ENCODE peak calls at places on chromosomes 3 and 15, in six cellular contexts. Q, K, G, V, W and Z are unnamed samples.

GRCh38 chr15:82739086-82739485 is 29.4 kb upstream of the AP3B2 start:
- DNase-seq in V (no peak), W (no peak), G (no peak), K (no peak), Q (no peak), Z (no peak)

GRCh38 chr15:38873151-38873550 is 308.5 kb upstream of the RASGRP1 start:
- DNase-seq in W (peak), K (no peak), Q (no peak), V (no peak), G (no peak), Z (no peak)

GRCh38 chr3:99249627-99250026 is 348.1 kb upstream of the DCBLD2 start:
- DNase-seq in V (no peak), G (no peak), K (no peak), W (no peak), Q (no peak), Z (no peak)

GRCh38 chr3:189148090-189148507 is 23.7 kb upstream of the TPRG1 start:
- DNase-seq in Q (peak), V (peak), K (peak), W (peak), G (peak), Z (peak)

GRCh38 chr3:113147608-113148306 is 63.6 kb upstream of the BOC start:
- DNase-seq in K (no peak), Q (no peak), G (no peak), V (no peak), W (no peak), Z (peak)

GRCh38 chr15:46343527-46343926 is 708.7 kb downstream of the SQOR start:
- DNase-seq in W (no peak), Q (peak), V (no peak), K (no peak), G (no peak), Z (no peak)

GRCh38 chr15:22780267-22780666 is 6.2 kb upstream of the NIPA1 start:
- DNase-seq in Q (no peak), G (no peak), W (no peak), K (peak), V (no peak), Z (no peak)

GRCh38 chr3:58236527-58237237 is 910 bp upstream of the ABHD6 start:
- DNase-seq in G (no peak), V (no peak), Q (peak), K (no peak), W (peak), Z (no peak)

GRCh38 chr3:98737301-98737700 is 25.8 kb upstream of the ST3GAL6 start:
- DNase-seq in K (no peak), Q (no peak), G (no peak), W (no peak), V (no peak), Z (no peak)

GRCh38 chr3:195548046-195548445 is 4.9 kb upstream of the PPP1R2 start:
- DNase-seq in V (no peak), W (no peak), Q (no peak), K (no peak), G (peak), Z (no peak)

GRCh38 chr3:167033866-167034265 is 346.2 kb downstream of the ZBBX start:
- DNase-seq in W (no peak), V (no peak), Q (no peak), G (no peak), K (no peak), Z (no peak)

GRCh38 chr3:188546835-188547670 is 393.1 kb downstream of the LPP start:
- DNase-seq in G (no peak), K (no peak), Q (no peak), V (no peak), W (peak), Z (no peak)

GRCh38 chr15:43187544-43188155 is 2.4 kb downstream of the CCNDBP1 start:
- DNase-seq in Q (peak), V (no peak), G (peak), K (peak), W (peak), Z (peak)

GRCh38 chr3:148998297-148998696 is 7.0 kb downstream of the GYG1 start:
- DNase-seq in G (no peak), W (no peak), K (no peak), Q (no peak), V (no peak), Z (no peak)

GRCh38 chr15:49881433-49881832 is 237.6 kb downstream of the ATP8B4 start:
- DNase-seq in Q (no peak), W (no peak), V (no peak), G (no peak), K (no peak), Z (no peak)

GRCh38 chr15:92510163-92510882 is 116.6 kb downstream of the ST8SIA2 start:
- DNase-seq in Q (peak), W (no peak), K (no peak), G (no peak), V (no peak), Z (no peak)

GRCh38 chr3:152505926-152506325 is 237.2 kb downstream of the MBNL1 start:
- DNase-seq in Q (no peak), G (no peak), V (peak), K (no peak), W (no peak), Z (no peak)

GRCh38 chr15:48177383-48177874 is 666 bp downstream of the MYEF2 start:
- DNase-seq in G (peak), W (peak), Q (no peak), V (no peak), K (peak), Z (peak)

GRCh38 chr3:192817053-192817452 is 89.7 kb upstream of the FGF12 start:
- DNase-seq in K (peak), G (no peak), V (no peak), W (peak), Q (no peak), Z (no peak)

GRCh38 chr3:72186485-72186864 is 401.5 kb upstream of the PROK2 start:
- DNase-seq in W (peak), Q (no peak), V (no peak), G (no peak), K (no peak), Z (no peak)

GRCh38 chr15:85125056-85125661 is 143.5 kb downstream of the PDE8A start:
- DNase-seq in V (no peak), K (no peak), W (peak), Q (no peak), G (no peak), Z (no peak)

GRCh38 chr3:32630266-32630665 is 54.7 kb upstream of the CNOT10 start:
- DNase-seq in K (no peak), Q (no peak), V (no peak), W (peak), G (no peak), Z (no peak)

GRCh38 chr3:111776844-111777483 is 82.1 kb upstream of the PHLDB2 start:
- DNase-seq in Q (no peak), K (no peak), V (no peak), G (no peak), W (no peak), Z (no peak)

GRCh38 chr15:66715181-66715624 is 13.2 kb downstream of the SMAD6 start:
- DNase-seq in Q (peak), G (no peak), W (no peak), K (no peak), V (no peak), Z (no peak)

GRCh38 chr3:29426302-29427226 is 145.7 kb downstream of the RBMS3 start:
- DNase-seq in G (no peak), K (no peak), Q (no peak), W (no peak), V (no peak), Z (peak)

GRCh38 chr3:12813967-12814366 is 17.5 kb downstream of the CAND2 start:
- DNase-seq in G (no peak), V (no peak), W (no peak), K (no peak), Q (no peak), Z (no peak)

GRCh38 chr15:73125219-73125618 is 73.0 kb downstream of the NEO1 start:
- DNase-seq in Q (no peak), K (no peak), W (no peak), V (no peak), G (no peak), Z (no peak)

GRCh38 chr15:84969257-84969656 is 12.4 kb upstream of the PDE8A start:
- DNase-seq in V (no peak), G (no peak), Q (no peak), W (no peak), K (no peak), Z (no peak)

GRCh38 chr15:73844356-73844755 is 29.0 kb upstream of the TBC1D21 start:
- DNase-seq in V (no peak), G (no peak), Q (no peak), K (no peak), W (peak), Z (no peak)

GRCh38 chr3:166291510-166291909 is 454.3 kb upstream of the BCHE start:
- DNase-seq in Q (peak), V (no peak), G (no peak), W (no peak), K (no peak), Z (no peak)

GRCh38 chr15:70236306-70237103 is 138.8 kb upstream of the TLE3 start:
- DNase-seq in W (peak), V (no peak), G (no peak), K (no peak), Q (no peak), Z (no peak)

GRCh38 chr15:80641384-80641783 is 53.7 kb upstream of the ABHD17C start:
- DNase-seq in V (no peak), W (no peak), K (no peak), Q (no peak), G (no peak), Z (no peak)

GRCh38 chr3:12706504-12707253 is 42.8 kb upstream of the RAF1 start:
- DNase-seq in G (peak), K (peak), Q (peak), W (peak), V (peak), Z (peak)